ENCODE peak calls at places on chromosomes 4 and X, in six cellular contexts. T is suprapubic skin, W is transverse colon, Z is ovary, B is HCT116, H is gastrocnemius medialis. G is an unnamed sample.

GRCh38 chr4:83486457-83487129 is 1.7 kb upstream of the ABRAXAS1 start:
- DNase-seq in T (no peak), W (no peak), Z (no peak), B (no peak), H (no peak), G (no peak)

GRCh38 chr4:87555751-87556619 is 26.8 kb upstream of the SPARCL1 start:
- DNase-seq in T (no peak), W (no peak), Z (no peak), B (no peak), H (no peak), G (no peak)

GRCh38 chrX:139738581-139738980 is 30.6 kb upstream of the MCF2 start:
- DNase-seq in T (no peak), W (no peak), Z (no peak), B (no peak), H (no peak), G (no peak)

GRCh38 chrX:12149670-12150407 is 11.6 kb downstream of the FRMPD4 start:
- DNase-seq in T (no peak), W (no peak), Z (no peak), B (no peak), H (no peak), G (no peak)

GRCh38 chr4:2044119-2044485 is 15.0 kb upstream of the NAT8L start:
- DNase-seq in T (peak; percentile 52), W (no peak), Z (no peak), B (no peak), H (no peak), G (no peak)

GRCh38 chr4:101458914-101459313 is 111.6 kb upstream of the PPP3CA start:
- DNase-seq in T (no peak), W (no peak), Z (no peak), B (no peak), H (no peak), G (no peak)

GRCh38 chr4:40337081-40337480 is 1.9 kb downstream of the CHRNA9 start:
- DNase-seq in T (no peak), W (no peak), Z (no peak), B (no peak), H (no peak), G (no peak)

GRCh38 chrX:72080150-72080549 is 51.6 kb downstream of the RTL5 start:
- DNase-seq in T (no peak), W (no peak), Z (no peak), B (no peak), H (no peak), G (no peak)

GRCh38 chr4:155742310-155743015 is 16.4 kb upstream of the GUCY1B1 start:
- DNase-seq in T (no peak), W (no peak), Z (no peak), B (no peak), H (no peak), G (no peak)

GRCh38 chrX:111387470-111387869 is 24.5 kb downstream of the DCX start:
- DNase-seq in T (no peak), W (no peak), Z (no peak), B (no peak), H (no peak), G (no peak)

GRCh38 chr4:126719803-126720202 is 913.0 kb upstream of the INTU start:
- DNase-seq in T (no peak), W (no peak), Z (no peak), B (no peak), H (no peak), G (no peak)

GRCh38 chr4:176448761-176449160 is 129.0 kb downstream of the SPCS3 start:
- DNase-seq in T (no peak), W (no peak), Z (no peak), B (no peak), H (no peak), G (no peak)

GRCh38 chr4:70183168-70183939 is 12.2 kb upstream of the ODAM start:
- DNase-seq in T (no peak), W (peak; percentile 7), Z (no peak), B (peak; percentile 65), H (no peak), G (no peak)

GRCh38 chr4:146255463-146255862 is 41.1 kb downstream of the REELD1 start:
- DNase-seq in T (no peak), W (no peak), Z (no peak), B (no peak), H (no peak), G (no peak)

GRCh38 chrX:68511255-68511654 is 12.4 kb downstream of the YIPF6 start:
- DNase-seq in T (no peak), W (peak; percentile 18), Z (no peak), B (no peak), H (no peak), G (no peak)

GRCh38 chr4:156255205-156255604 is 301.5 kb upstream of the CTSO start:
- DNase-seq in T (no peak), W (no peak), Z (no peak), B (no peak), H (no peak), G (no peak)

GRCh38 chrX:117936162-117936561 is 180.4 kb downstream of the KLHL13 start:
- DNase-seq in T (no peak), W (no peak), Z (no peak), B (no peak), H (no peak), G (no peak)

GRCh38 chrX:39766882-39767281 is 330.9 kb downstream of the BCOR start:
- DNase-seq in T (no peak), W (no peak), Z (no peak), B (no peak), H (no peak), G (no peak)

GRCh38 chr4:107603430-107603829 is 116.6 kb downstream of the PAPSS1 start:
- DNase-seq in T (no peak), W (peak; percentile 12), Z (no peak), B (no peak), H (no peak), G (no peak)

GRCh38 chrX:130165181-130165702 is 399 bp downstream of the AIFM1 start:
- DNase-seq in T (no peak), W (no peak), Z (no peak), B (no peak), H (peak; percentile 20), G (no peak)

GRCh38 chr4:23174179-23174578 is 481.4 kb downstream of the GBA3 start:
- DNase-seq in T (no peak), W (no peak), Z (no peak), B (no peak), H (no peak), G (no peak)
- TF ChIP-seq POLR2A in T (no peak), W (no peak), Z (no peak), B (no peak), H (no peak), G (no peak)

DNA sequence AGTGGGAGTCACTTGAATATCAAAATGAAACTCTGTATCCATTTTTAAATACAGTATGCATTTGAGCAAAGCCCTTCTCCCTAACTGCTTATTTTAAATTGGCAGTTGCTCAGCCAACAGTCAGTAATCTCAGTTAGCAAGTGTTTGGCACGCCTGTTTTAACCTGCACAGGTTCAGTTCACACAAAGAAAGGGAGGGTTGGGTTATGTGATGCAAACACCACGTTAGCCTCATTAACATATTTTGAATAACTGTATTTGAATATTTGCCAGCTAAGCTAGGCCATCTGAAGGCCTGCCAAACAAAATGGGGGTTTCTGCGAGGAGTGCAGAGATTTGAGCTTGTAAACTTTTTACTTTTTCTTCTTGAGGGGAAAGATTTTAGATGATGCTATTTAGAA is 19.8 kb downstream of the GAB1 start:
- DNase-seq in T (no peak), W (no peak), Z (no peak), B (no peak), H (no peak), G (no peak)
- H3K27ac ChIP-seq in T (no peak overlapping the region), W (peak overlapping the region; percentile 75), Z (no peak overlapping the region), B (no peak overlapping the region), H (peak overlapping the region; percentile 69), G (peak overlapping the region; percentile 64)

DNA sequence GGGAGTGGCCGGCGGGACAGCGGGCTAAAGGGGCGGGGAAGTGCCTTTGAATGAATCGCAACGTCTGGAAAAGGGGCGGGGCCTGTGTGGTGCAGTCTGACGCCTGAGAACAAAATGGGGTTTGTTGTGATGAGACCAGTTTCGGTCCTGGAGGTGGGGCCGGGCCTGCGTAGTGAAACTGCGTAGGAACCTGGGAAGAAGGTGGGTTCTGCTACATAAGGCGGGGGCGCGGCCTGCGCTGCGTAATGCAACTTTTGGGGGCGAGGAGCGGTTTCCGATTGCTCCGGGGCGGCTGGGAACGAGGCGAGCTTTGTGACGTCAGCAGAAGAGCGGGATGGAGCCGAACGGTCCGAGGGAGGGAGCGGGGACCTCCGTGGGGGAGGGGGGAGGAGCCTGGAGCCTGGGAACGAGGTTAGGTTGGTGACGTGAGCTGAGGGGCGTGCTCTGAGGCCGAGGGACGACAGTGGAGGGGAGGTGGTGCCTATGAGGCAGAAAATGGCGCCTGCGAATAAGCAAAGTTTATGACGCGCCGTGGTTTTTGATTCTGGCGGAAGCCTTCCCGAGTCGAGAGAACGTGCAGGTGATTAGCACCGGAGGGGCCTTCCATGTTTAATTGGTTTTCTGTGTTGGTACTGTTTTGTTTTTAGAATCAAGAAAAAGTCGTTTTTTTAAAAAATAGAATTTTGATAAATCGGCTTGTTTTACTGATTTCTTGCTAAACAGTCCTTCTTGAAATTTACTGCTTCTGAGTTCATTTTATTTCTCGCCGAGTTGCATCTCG is 714 bp downstream of the USP11 start:
- DNase-seq in T (peak; percentile 97), W (peak; percentile 96), Z (peak; percentile 97), B (peak; percentile 92), H (peak; percentile 91), G (peak; percentile 82)
- H3K27me3 ChIP-seq in T (no peaks in the 10 kb centered on the region), W (no peaks in the 10 kb centered on the region), Z (no peaks in the 10 kb centered on the region), B (no peaks in the 10 kb centered on the region), H (no peaks in the 10 kb centered on the region), G (no peaks in the 10 kb centered on the region)

DNA sequence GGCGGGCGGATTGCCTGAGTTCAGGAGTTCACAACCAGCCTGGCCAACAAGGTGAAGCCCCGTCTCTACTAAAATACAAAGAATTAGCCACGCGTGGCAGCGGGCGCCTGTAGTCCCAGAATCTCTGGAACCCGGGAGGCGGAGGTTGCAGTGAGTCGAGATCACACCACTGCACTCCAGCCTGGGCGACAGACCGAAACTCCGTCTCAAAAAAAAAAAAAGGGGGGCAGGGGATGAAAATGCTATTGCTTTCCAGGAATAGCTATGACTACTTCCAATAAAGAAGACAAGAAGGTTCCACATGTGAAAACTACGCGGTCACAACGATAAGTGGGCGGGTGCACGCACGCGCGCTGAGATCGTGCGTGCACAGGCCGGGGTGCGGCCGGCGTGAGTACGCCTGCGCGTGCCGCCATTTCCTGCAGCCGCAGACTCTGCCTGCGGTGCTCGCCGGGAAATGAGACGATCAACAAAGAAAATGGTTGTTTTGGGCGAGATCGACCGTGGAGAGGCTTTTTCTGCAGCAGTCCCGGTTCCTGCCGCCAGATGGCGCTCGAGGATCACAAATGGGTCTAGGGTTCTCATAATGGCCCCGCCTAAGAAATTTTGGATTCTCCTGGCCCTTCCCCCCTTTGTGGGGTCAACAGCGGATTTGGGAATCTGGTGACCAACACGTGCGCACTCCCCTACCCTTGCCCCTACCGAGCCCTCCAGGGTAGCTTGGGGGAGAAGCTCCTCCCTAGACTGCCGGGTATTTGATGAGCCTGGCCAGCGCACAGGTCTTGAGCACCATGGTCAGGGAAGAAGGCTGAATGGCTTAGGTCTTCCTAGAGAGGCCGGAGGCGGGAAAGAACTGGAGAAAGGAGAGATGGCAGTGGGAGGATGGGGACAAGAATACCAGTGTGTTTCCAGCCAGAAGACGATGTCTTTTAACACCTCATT is 35.1 kb downstream of the PNMA5 start:
- DNase-seq in T (peak; percentile 84), W (peak; percentile 87), Z (peak; percentile 94), B (peak; percentile 68), H (peak; percentile 56), G (peak; percentile 19)
- TF ChIP-seq POLR2A in T (no peak), W (no peak), Z (no peak), B (no peak), H (no peak), G (no peak)

GRCh38 chrX:23785564-23785963 is 2.6 kb downstream of the SAT1 start:
- DNase-seq in T (no peak), W (no peak), Z (no peak), B (no peak), H (no peak), G (no peak)
- H3K27ac ChIP-seq in T (peak overlapping the region; percentile 93), W (peak overlapping the region; percentile 97), Z (no peak overlapping the region), B (peak overlapping the region; percentile 78), H (peak overlapping the region; percentile 94), G (no peak overlapping the region)

GRCh38 chr4:138689182-138689546 is 326.4 kb upstream of the NOCT start:
- DNase-seq in T (no peak), W (no peak), Z (no peak), B (no peak), H (no peak), G (no peak)
- H3K27me3 ChIP-seq in T (no peaks in the 10 kb centered on the region), W (no peaks in the 10 kb centered on the region), Z (no peaks in the 10 kb centered on the region), B (no peaks in the 10 kb centered on the region), H (no peaks in the 10 kb centered on the region), G (no peaks in the 10 kb centered on the region)

G was measured in esophagus squamous epithelium.